ENCODE peak calls at places on chromosome 21, in ten cellular contexts. S is NCI-H1092 treated with DMSO at 0.1 percent for 48 hours; P is activated gamma-delta T cell treated with Interleukin-2 at 50 U/mL for 16 hours; W is HCT116; H is stimulated activated CD4-positive, alpha-beta T cell treated with anti-CD3 and anti-CD28 coated beads, Interleukin-15, amount 100 ng/mL, for 1 hour; A is NCI-H2029; R is epithelial cell of esophagus; Y is HuH-7; B is AG09309; C is HFF-Myc. D is an unnamed sample.

GRCh38 chr21:15051652-15052554 is 12.9 kb downstream of the NRIP1 start:
- DNase-seq in R (no peak), W (no peak), H (no peak), A (no peak), Y (no peak), B (no peak), C (no peak), S (no peak), P (no peak), D (no peak)

GRCh38 chr21:44432841-44433790 is 22.2 kb upstream of the LRRC3 start:
- DNase-seq in P (no peak), A (no peak), H (no peak), C (no peak), B (no peak), R (no peak), Y (no peak), S (no peak), W (no peak), D (no peak)

GRCh38 chr21:39696620-39697019 is 48.4 kb upstream of the IGSF5 start:
- DNase-seq in C (no peak), B (no peak), A (peak; percentile 91), H (no peak), W (no peak), Y (no peak), P (no peak), R (no peak), S (peak; percentile 92), D (no peak)

GRCh38 chr21:15151385-15152103 is 86.7 kb upstream of the NRIP1 start:
- DNase-seq in S (no peak), P (no peak), H (no peak), R (no peak), C (no peak), A (no peak), W (no peak), Y (no peak), B (no peak), D (no peak)

GRCh38 chr21:46006547-46007497 is 25.3 kb downstream of the COL6A1 start:
- DNase-seq in A (no peak), R (no peak), Y (no peak), S (no peak), P (no peak), C (no peak), B (no peak), W (no peak), H (no peak), D (no peak)

GRCh38 chr21:35072960-35073359 is 23.9 kb upstream of the RUNX1 start:
- DNase-seq in R (no peak), H (no peak), P (no peak), Y (no peak), S (no peak), C (no peak), W (no peak), A (no peak), B (no peak), D (no peak)

GRCh38 chr21:46078984-46079356 is 18.9 kb upstream of the COL6A2 start:
- DNase-seq in A (no peak), C (no peak), P (no peak), Y (no peak), S (no peak), B (no peak), H (no peak), R (no peak), W (no peak), D (no peak)

GRCh38 chr21:31509108-31510017 is 150.1 kb upstream of the SOD1 start:
- DNase-seq in S (no peak), A (peak; percentile 59), W (peak; percentile 67), C (no peak), Y (peak; percentile 17), H (peak; percentile 55), B (no peak), P (peak; percentile 65), R (peak; percentile 86), D (no peak)

GRCh38 chr21:36762636-36763035 is 63.7 kb downstream of the SIM2 start:
- DNase-seq in A (no peak), W (no peak), B (no peak), Y (no peak), R (no peak), H (no peak), S (no peak), P (no peak), C (no peak), D (no peak)

GRCh38 chr21:33078907-33079582 is 9.1 kb downstream of the OLIG1 start:
- DNase-seq in A (no peak), S (no peak), P (peak; percentile 23), Y (no peak), C (peak; percentile 17), H (no peak), W (peak; percentile 70), B (no peak), R (peak; percentile 82), D (no peak)

GRCh38 chr21:27244796-27245195 is 277.9 kb upstream of the ADAMTS5 start:
- DNase-seq in Y (no peak), A (no peak), B (no peak), H (no peak), S (no peak), P (no peak), W (no peak), C (no peak), R (no peak), D (no peak)

GRCh38 chr21:27674037-27674436 is 707.1 kb upstream of the ADAMTS5 start:
- DNase-seq in C (peak; percentile 39), R (peak; percentile 57), Y (no peak), W (no peak), S (no peak), A (no peak), H (no peak), P (no peak), B (peak; percentile 93), D (no peak)

GRCh38 chr21:42654179-42654912 is 925 bp downstream of the PDE9A start:
- DNase-seq in C (no peak), R (no peak), S (peak; percentile 66), B (no peak), A (peak; percentile 29), Y (peak; percentile 80), H (no peak), W (no peak), P (peak; percentile 22), D (no peak)

GRCh38 chr21:42016364-42016985 is 6.3 kb upstream of the ZBTB21 start:
- DNase-seq in H (no peak), S (no peak), C (no peak), A (no peak), R (no peak), W (no peak), B (no peak), Y (no peak), P (no peak), D (no peak)

GRCh38 chr21:39156024-39156423 is 27.2 kb downstream of the PSMG1 start:
- DNase-seq in B (no peak), C (no peak), P (no peak), A (no peak), Y (no peak), R (peak; percentile 51), H (no peak), S (no peak), W (no peak), D (no peak)

GRCh38 chr21:25565272-25566199 is 41.7 kb downstream of the MRPL39 start:
- DNase-seq in S (no peak), Y (no peak), P (no peak), R (no peak), B (no peak), C (no peak), H (no peak), W (no peak), A (no peak), D (no peak)

GRCh38 chr21:44763451-44764318 is 37.9 kb downstream of the UBE2G2 start:
- DNase-seq in R (no peak), S (no peak), W (no peak), B (no peak), P (no peak), H (no peak), C (no peak), A (peak; percentile 15), Y (no peak), D (no peak)

GRCh38 chr21:42219606-42220137 is 732 bp downstream of the ABCG1 start:
- DNase-seq in Y (no peak), P (no peak), H (no peak), W (no peak), R (no peak), A (no peak), S (peak; percentile 65), C (no peak), B (no peak), D (no peak)

GRCh38 chr21:14991957-14992356 is 72.8 kb downstream of the NRIP1 start:
- DNase-seq in C (no peak), W (no peak), P (no peak), R (peak; percentile 73), A (no peak), H (no peak), Y (no peak), S (no peak), B (no peak), D (no peak)

GRCh38 chr21:38402795-38403194 is 95.5 kb downstream of the ERG start:
- DNase-seq in C (no peak), Y (no peak), A (no peak), S (no peak), B (no peak), P (no peak), W (no peak), R (no peak), H (no peak), D (no peak)